ENCODE peak calls at places on chromosomes 11 and 22, in ten cellular contexts. X is germinal center; R is Caco-2; D is stromal cell of bone marrow; V is activated T-helper 1 cell treated with anti-CD3 and anti-CD28 coated beads, Interleukin-12 subunit alpha, Interleukin-12 subunit beta, Interleukin-2, Interleukin-4 antibody, amounts not matched to agents 30 ng/mL and 10 ng/mL and 1 ng/mL, durations not matched to agents 14 hours and 24 hours and 36 hours; M is HTR-8/SVneo; T is choroid plexus epithelial cell; S is AG08396; Z is putamen; G is activated naive CD4-positive, alpha-beta T cell. K is an unnamed sample.

GRCh38 chr11:8810331-8811301 is 100.4 kb upstream of the AKIP1 start:
- DNase-seq in S (peak), M (peak), G (no peak), R (no peak), Z (peak), X (peak), V (no peak), T (peak), D (no peak), K (peak)

GRCh38 chr22:43203471-43203981 is 16.6 kb upstream of the TTLL12 start:
- DNase-seq in D (no peak), S (no peak), X (no peak), R (no peak), T (no peak), G (no peak), V (no peak), M (no peak), Z (no peak), K (no peak)

GRCh38 chr11:13767461-13767860 is 99.0 kb downstream of the FAR1 start:
- DNase-seq in S (no peak), D (no peak), V (no peak), X (no peak), R (no peak), G (no peak), Z (no peak), T (no peak), M (no peak), K (no peak)

GRCh38 chr11:123247498-123247799 is 52.4 kb upstream of the CLMP start:
- DNase-seq in Z (no peak), X (no peak), G (no peak), S (no peak), T (no peak), R (no peak), M (no peak), D (no peak), V (no peak), K (no peak)

GRCh38 chr11:65422104-65422632 is 430 bp upstream of the NEAT1 start:
- DNase-seq in T (peak), Z (peak), D (peak), V (peak), X (peak), M (peak), R (peak), S (peak), G (peak), K (peak)

GRCh38 chr11:125978778-125979378 is 33.0 kb downstream of the VSIG10L2 start:
- DNase-seq in V (no peak), D (no peak), S (no peak), Z (no peak), T (no peak), G (no peak), X (no peak), R (no peak), M (no peak), K (no peak)

GRCh38 chr22:20582520-20583361 is 75.3 kb downstream of the MED15 start:
- DNase-seq in V (no peak), S (no peak), R (no peak), D (no peak), T (no peak), G (no peak), Z (no peak), X (no peak), M (no peak), K (no peak)

GRCh38 chr11:8247312-8247711 is 16.4 kb downstream of the LMO1 start:
- DNase-seq in V (no peak), S (no peak), R (peak), Z (no peak), G (no peak), X (no peak), M (no peak), D (no peak), T (no peak), K (no peak)

GRCh38 chr11:47414685-47415070 is 6.3 kb downstream of the SLC39A13 start:
- DNase-seq in Z (no peak), T (no peak), X (no peak), G (no peak), M (no peak), S (no peak), D (no peak), R (no peak), V (no peak), K (no peak)

GRCh38 chr22:41480397-41480735 is 11.4 kb downstream of the ACO2 start:
- DNase-seq in V (no peak), G (no peak), X (no peak), M (no peak), D (peak), S (peak), R (no peak), Z (no peak), T (peak), K (peak)

GRCh38 chr11:102289510-102290078 is 27.7 kb upstream of the BIRC3 start:
- DNase-seq in Z (no peak), M (no peak), V (no peak), D (no peak), X (no peak), T (peak), R (no peak), G (no peak), S (no peak), K (no peak)

GRCh38 chr11:2700415-2701211 is 819 bp upstream of the KCNQ1OT1 start:
- DNase-seq in S (peak), V (peak), Z (peak), X (peak), R (peak), M (peak), T (no peak), G (no peak), D (no peak), K (peak)

GRCh38 chr11:119094816-119095065 is 6.9 kb downstream of the DPAGT1 start:
- DNase-seq in D (peak), V (peak), S (peak), T (peak), R (peak), M (no peak), G (peak), X (no peak), Z (peak), K (peak)

GRCh38 chr22:47164514-47165337 is 402.3 kb downstream of the TBC1D22A start:
- DNase-seq in Z (no peak), D (no peak), X (no peak), G (no peak), T (no peak), M (no peak), S (no peak), R (no peak), V (no peak), K (no peak)

GRCh38 chr22:18974477-18975180 is 38.5 kb upstream of the PRODH start:
- DNase-seq in R (no peak), T (no peak), X (no peak), G (no peak), V (no peak), Z (no peak), S (no peak), M (no peak), D (no peak), K (no peak)

GRCh38 chr11:8917157-8917820 is 6.3 kb downstream of the AKIP1 start:
- DNase-seq in V (no peak), D (no peak), X (no peak), T (peak), M (peak), G (no peak), S (peak), Z (no peak), R (peak), K (no peak)

GRCh38 chr11:93017821-93018690 is 48.6 kb downstream of the MTNR1B start:
- DNase-seq in T (peak), G (no peak), V (no peak), X (no peak), Z (no peak), R (no peak), D (no peak), M (no peak), S (peak), K (no peak)

GRCh38 chr11:6497069-6497839 is at the start of gene DNHD1:
- DNase-seq in G (no peak), R (no peak), D (no peak), V (no peak), T (no peak), M (no peak), Z (no peak), S (peak), X (no peak), K (no peak)

GRCh38 chr11:94762208-94762607 is 5.9 kb upstream of the AMOTL1 start:
- DNase-seq in D (no peak), X (no peak), G (no peak), V (no peak), M (no peak), T (no peak), R (peak), Z (no peak), S (no peak), K (no peak)

GRCh38 chr11:106159846-106160245 is 82.4 kb downstream of the AASDHPPT start:
- DNase-seq in X (no peak), S (no peak), M (no peak), V (no peak), Z (no peak), G (no peak), D (no peak), R (no peak), T (peak), K (no peak)

GRCh38 chr11:101944896-101945295 is 28.6 kb upstream of the ANGPTL5 start:
- DNase-seq in T (no peak), V (no peak), S (no peak), Z (no peak), D (no peak), X (no peak), M (no peak), G (no peak), R (no peak), K (no peak)

GRCh38 chr11:129248618-129249017 is 56.5 kb upstream of the ARHGAP32 start:
- DNase-seq in S (peak), R (no peak), T (peak), Z (no peak), G (no peak), D (peak), V (no peak), X (no peak), M (no peak), K (no peak)

K was measured in midbrain.